ENCODE peak calls at places on chromosome 6, in eight cellular contexts. V, A, L, E, H, O, M and U are unnamed samples.

GRCh38 chr6:42697268-42697655 is 25.1 kb downstream of the PRPH2 start:
- DNase-seq in V (no peak), A (no peak), L (no peak), E (no peak), H (no peak), O (no peak), M (no peak), U (no peak)

GRCh38 chr6:129476248-129476564 is 233.8 kb downstream of the ARHGAP18 start:
- DNase-seq in V (no peak), A (no peak), L (no peak), E (no peak), H (no peak), O (no peak), M (no peak), U (no peak)

GRCh38 chr6:165689699-165690098 is 26.7 kb upstream of the PDE10A start:
- DNase-seq in V (no peak), A (no peak), L (no peak), E (no peak), H (no peak), O (no peak), M (peak), U (no peak)

GRCh38 chr6:26224940-26225847 is 138.0 kb downstream of the HFE start:
- DNase-seq in V (peak), A (no peak), L (no peak), E (peak), H (no peak), O (no peak), M (peak), U (no peak)

GRCh38 chr6:99270030-99270429 is 79.4 kb downstream of the FAXC start:
- DNase-seq in V (no peak), A (no peak), L (no peak), E (no peak), H (no peak), O (no peak), M (no peak), U (no peak)

GRCh38 chr6:25012657-25013056 is 76.9 kb upstream of the RIPOR2 start:
- DNase-seq in V (peak), A (no peak), L (no peak), E (no peak), H (no peak), O (no peak), M (peak), U (no peak)

GRCh38 chr6:103122766-103123601 is 1729.5 kb downstream of the GRIK2 start:
- DNase-seq in V (peak), A (no peak), L (peak), E (peak), H (peak), O (peak), M (peak), U (peak)

GRCh38 chr6:122696853-122697252 is 82.7 kb upstream of the FABP7 start:
- DNase-seq in V (no peak), A (no peak), L (no peak), E (no peak), H (no peak), O (no peak), M (no peak), U (peak)

GRCh38 chr6:110681543-110682459 is 133.5 kb downstream of the CDK19 start:
- DNase-seq in V (peak), A (no peak), L (no peak), E (no peak), H (no peak), O (no peak), M (no peak), U (no peak)

GRCh38 chr6:5162401-5162800 is 77.3 kb downstream of the PPP1R3G start:
- DNase-seq in V (no peak), A (no peak), L (no peak), E (no peak), H (no peak), O (no peak), M (no peak), U (no peak)

GRCh38 chr6:54646551-54647300 is 199.8 kb upstream of the FAM83B start:
- DNase-seq in V (no peak), A (no peak), L (no peak), E (no peak), H (no peak), O (no peak), M (peak), U (no peak)

GRCh38 chr6:169454204-169454871 is 200.7 kb upstream of the THBS2 start:
- DNase-seq in V (peak), A (no peak), L (no peak), E (no peak), H (no peak), O (no peak), M (peak), U (peak)

GRCh38 chr6:136500414-136500813 is 49.8 kb downstream of the MAP7 start:
- DNase-seq in V (no peak), A (no peak), L (no peak), E (no peak), H (no peak), O (no peak), M (no peak), U (no peak)

GRCh38 chr6:16511723-16512584 is 249.3 kb downstream of the ATXN1 start:
- DNase-seq in V (no peak), A (no peak), L (no peak), E (peak), H (no peak), O (no peak), M (no peak), U (no peak)

GRCh38 chr6:33412140-33413009 is 1.6 kb downstream of the PHF1 start:
- DNase-seq in V (no peak), A (no peak), L (no peak), E (no peak), H (no peak), O (no peak), M (no peak), U (no peak)

GRCh38 chr6:43269273-43270007 is 26.2 kb downstream of the TTBK1 start:
- DNase-seq in V (no peak), A (no peak), L (no peak), E (no peak), H (no peak), O (no peak), M (no peak), U (peak)

GRCh38 chr6:3151705-3152104 is 5.6 kb downstream of the TUBB2A start:
- DNase-seq in V (no peak), A (no peak), L (no peak), E (no peak), H (no peak), O (no peak), M (no peak), U (no peak)

GRCh38 chr6:15036690-15037245 is 209.1 kb upstream of the JARID2 start:
- DNase-seq in V (no peak), A (no peak), L (no peak), E (no peak), H (no peak), O (no peak), M (no peak), U (peak)

GRCh38 chr6:52514514-52514913 is 62.3 kb downstream of the TRAM2 start:
- DNase-seq in V (peak), A (no peak), L (no peak), E (no peak), H (no peak), O (no peak), M (peak), U (peak)

GRCh38 chr6:156791261-156791850 is 14.2 kb downstream of the ARID1B start:
- DNase-seq in V (no peak), A (no peak), L (no peak), E (peak), H (no peak), O (peak), M (peak), U (no peak)

GRCh38 chr6:160950507-160950906 is 41.1 kb upstream of the MAP3K4 start:
- DNase-seq in V (no peak), A (peak), L (no peak), E (no peak), H (no peak), O (no peak), M (peak), U (peak)

GRCh38 chr6:101114703-101115102 is 233.6 kb upstream of the ASCC3 start:
- DNase-seq in V (peak), A (no peak), L (no peak), E (peak), H (no peak), O (peak), M (peak), U (peak)

GRCh38 chr6:37868447-37868825 is 48.9 kb downstream of the ZFAND3 start:
- DNase-seq in V (peak), A (no peak), L (no peak), E (no peak), H (no peak), O (no peak), M (peak), U (no peak)

GRCh38 chr6:53944538-53944937 is 149.7 kb downstream of the LRRC1 start:
- DNase-seq in V (no peak), A (no peak), L (no peak), E (no peak), H (no peak), O (no peak), M (peak), U (no peak)

GRCh38 chr6:127855542-127856159 is 45.2 kb downstream of the THEMIS start:
- DNase-seq in V (no peak), A (no peak), L (no peak), E (peak), H (no peak), O (no peak), M (peak), U (peak)

GRCh38 chr6:39017481-39017880 is 31.1 kb upstream of the GLP1R start:
- DNase-seq in V (no peak), A (no peak), L (no peak), E (no peak), H (no peak), O (no peak), M (no peak), U (no peak)

GRCh38 chr6:157184202-157185015 is 138.9 kb downstream of the TMEM242 start:
- DNase-seq in V (peak), A (peak), L (peak), E (peak), H (peak), O (peak), M (peak), U (peak)

GRCh38 chr6:11434565-11435326 is 102.8 kb upstream of the TMEM170B start:
- DNase-seq in V (peak), A (peak), L (no peak), E (no peak), H (no peak), O (no peak), M (peak), U (peak)

GRCh38 chr6:16684896-16685554 is 76.2 kb downstream of the ATXN1 start:
- DNase-seq in V (no peak), A (no peak), L (no peak), E (peak), H (no peak), O (peak), M (peak), U (peak)

GRCh38 chr6:1611322-1611571 is 1.5 kb downstream of the FOXC1 start:
- DNase-seq in V (no peak), A (no peak), L (no peak), E (no peak), H (no peak), O (peak), M (peak), U (peak)

GRCh38 chr6:56549014-56549413 is 93.7 kb downstream of the DST start:
- DNase-seq in V (no peak), A (no peak), L (no peak), E (no peak), H (no peak), O (no peak), M (peak), U (no peak)
- TF ChIP-seq CTCF in V (peak), A (no peak), L (peak), E (no peak), H (no peak), O (no peak), M (peak), U (no peak)

DNA sequence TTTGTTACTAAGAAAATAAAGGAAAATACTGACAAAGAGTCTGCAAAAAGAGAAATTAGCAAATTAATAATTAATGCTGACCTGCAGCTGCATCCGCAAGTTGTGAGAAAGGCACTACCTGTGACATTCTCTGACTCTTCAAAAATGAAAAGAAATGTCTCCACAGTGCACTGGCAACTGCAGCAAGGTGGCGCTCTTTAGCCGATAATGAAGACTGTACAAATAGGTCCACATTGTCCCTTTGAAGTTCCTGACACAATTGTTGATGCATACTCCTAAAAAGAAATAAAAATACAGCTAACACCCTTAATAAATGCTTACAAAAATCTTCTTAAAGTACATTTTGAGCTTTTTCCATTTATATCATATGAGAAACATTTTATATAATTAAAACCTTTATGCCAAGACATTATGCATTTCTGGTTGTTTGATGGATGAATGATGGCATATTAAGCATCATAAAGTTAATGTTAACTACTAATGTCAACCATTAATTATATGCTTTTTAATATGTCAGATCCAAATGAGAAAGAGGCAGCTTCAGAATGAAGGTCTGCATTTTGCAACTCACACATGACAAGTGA is 96.5 kb downstream of the MMS22L start:
- DNase-seq in V (peak), A (peak), L (peak), E (peak), H (peak), O (peak), M (peak), U (peak)
- TF ChIP-seq CTCF in V (peak), A (peak), L (peak), E (peak), H (peak), O (peak), M (peak), U (peak)

GRCh38 chr6:90788781-90789180 is 201.9 kb upstream of the MAP3K7 start:
- DNase-seq in V (no peak), A (no peak), L (no peak), E (no peak), H (no peak), O (no peak), M (no peak), U (no peak)

GRCh38 chr6:90787411-90787810 is 200.5 kb upstream of the MAP3K7 start:
- DNase-seq in V (no peak), A (no peak), L (no peak), E (no peak), H (no peak), O (no peak), M (no peak), U (no peak)

GRCh38 chr6:90793771-90794170 is 206.9 kb upstream of the MAP3K7 start:
- DNase-seq in V (no peak), A (no peak), L (no peak), E (no peak), H (no peak), O (no peak), M (no peak), U (no peak)

GRCh38 chr6:90790058-90790457 is 203.2 kb upstream of the MAP3K7 start:
- DNase-seq in V (peak), A (no peak), L (no peak), E (no peak), H (no peak), O (no peak), M (peak), U (no peak)

DNA sequence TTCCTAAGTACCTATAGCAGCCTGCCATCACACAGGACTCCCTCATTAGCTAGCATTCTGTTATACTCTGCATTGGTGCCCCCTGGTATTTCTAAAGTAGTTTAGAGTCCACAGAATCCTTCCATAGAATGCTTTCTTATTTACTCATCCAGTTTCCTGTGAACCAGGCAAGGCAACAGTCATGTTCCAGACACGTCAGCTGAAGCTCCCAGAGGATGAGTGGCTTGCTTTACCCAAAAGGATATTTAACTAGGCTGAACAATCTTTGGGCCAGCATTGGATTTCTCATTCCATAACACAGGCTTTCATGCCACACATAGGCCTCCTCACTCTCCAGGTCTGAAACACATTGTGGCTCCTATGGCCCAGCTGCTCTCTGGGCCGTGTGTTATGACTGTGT is 203.8 kb upstream of the MAP3K7 start:
- DNase-seq in V (peak), A (no peak), L (no peak), E (no peak), H (no peak), O (no peak), M (peak), U (no peak)
- TF ChIP-seq CTCF in V (no peak), A (no peak), L (no peak), E (no peak), H (no peak), O (no peak), M (no peak), U (no peak)

GRCh38 chr6:132832891-132833290 is 18.5 kb downstream of the RPS12 start:
- DNase-seq in V (no peak), A (no peak), L (no peak), E (no peak), H (no peak), O (no peak), M (no peak), U (no peak)

DNA sequence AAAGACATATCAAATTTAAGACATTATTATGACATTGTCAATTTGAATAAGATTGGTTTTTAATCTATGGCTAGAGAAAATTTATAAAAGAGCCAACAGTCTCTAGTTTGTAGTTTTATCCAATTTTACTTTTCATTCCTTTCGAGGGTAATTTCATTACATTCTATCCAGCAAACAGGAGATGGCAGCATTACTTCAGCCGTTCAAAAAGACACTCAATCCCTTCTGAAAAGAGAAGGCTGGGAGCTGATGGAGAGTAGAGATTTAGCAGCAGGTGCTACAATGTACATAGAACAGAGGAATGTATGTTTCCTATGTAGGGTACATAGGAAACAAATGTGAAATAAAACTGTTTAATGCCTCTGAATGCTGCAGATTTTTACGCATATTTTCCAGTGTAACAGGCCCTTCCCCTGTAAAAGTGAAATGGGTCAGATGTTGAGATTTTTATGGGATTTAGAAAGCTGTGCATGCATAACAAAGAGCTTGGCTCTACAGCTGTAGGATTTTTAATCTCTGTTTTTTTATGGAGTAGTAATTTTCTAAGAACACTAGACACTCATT is 15.9 kb downstream of the RPS12 start:
- DNase-seq in V (no peak), A (no peak), L (no peak), E (peak), H (no peak), O (no peak), M (peak), U (peak)
- TF ChIP-seq CTCF in V (peak), A (peak), L (peak), E (peak), H (peak), O (peak), M (peak), U (peak)